ENCODE peak calls at places on chromosomes 6 and 20, in seven cellular contexts. D, L, N, Q, T, I and C are unnamed samples.
A peak's percentile ranks its signal among the peaks of the same experiment; 100 is the strongest.

GRCh38 chr6:165931675-165932074 is 236.0 kb downstream of the TBXT start:
- DNase-seq in D (no peak), L (no peak), N (no peak), Q (no peak), T (no peak), I (no peak), C (no peak)

GRCh38 chr20:58753929-58754551 is 61.4 kb downstream of the NPEPL1 start:
- DNase-seq in D (no peak), L (no peak), N (no peak), Q (no peak), T (no peak), I (no peak), C (no peak)

GRCh38 chr6:17381429-17382147 is 11.8 kb upstream of the CAP2 start:
- DNase-seq in D (peak; percentile 28), L (no peak), N (peak; percentile 83), Q (peak; percentile 51), T (no peak), I (no peak), C (no peak)

GRCh38 chr6:159376443-159377182 is 207.4 kb downstream of the FNDC1 start:
- DNase-seq in D (no peak), L (no peak), N (peak; percentile 49), Q (peak; percentile 18), T (no peak), I (no peak), C (no peak)

GRCh38 chr20:59005523-59006166 is 1.4 kb downstream of the CTSZ start:
- DNase-seq in D (no peak), L (no peak), N (no peak), Q (no peak), T (no peak), I (no peak), C (no peak)

GRCh38 chr6:157376241-157376640 is 4.7 kb upstream of the ZDHHC14 start:
- DNase-seq in D (no peak), L (no peak), N (no peak), Q (no peak), T (no peak), I (no peak), C (no peak)

GRCh38 chr6:116971959-116972358 is 94.9 kb downstream of the RFX6 start:
- DNase-seq in D (peak; percentile 39), L (no peak), N (peak; percentile 49), Q (peak; percentile 63), T (no peak), I (peak; percentile 49), C (peak; percentile 30)

GRCh38 chr20:22502731-22503191 is 81.6 kb downstream of the FOXA2 start:
- DNase-seq in D (no peak), L (no peak), N (no peak), Q (no peak), T (no peak), I (no peak), C (no peak)

GRCh38 chr6:24720131-24720603 is 1.2 kb upstream of the C6orf62 start:
- DNase-seq in D (peak; percentile 72), L (peak; percentile 81), N (peak; percentile 58), Q (peak; percentile 34), T (no peak), I (peak; percentile 88), C (no peak)

GRCh38 chr6:147043994-147044477 is 160.2 kb upstream of the STXBP5 start:
- DNase-seq in D (no peak), L (no peak), N (peak; percentile 15), Q (peak; percentile 60), T (no peak), I (no peak), C (no peak)

GRCh38 chr6:2976060-2976459 is 4.7 kb upstream of the SERPINB6 start:
- DNase-seq in D (no peak), L (no peak), N (no peak), Q (no peak), T (no peak), I (no peak), C (no peak)

GRCh38 chr20:15045246-15045645 is 707.8 kb upstream of the FLRT3 start:
- DNase-seq in D (no peak), L (no peak), N (peak; percentile 60), Q (peak; percentile 53), T (no peak), I (no peak), C (no peak)

GRCh38 chr6:54283877-54284860 is 24.1 kb upstream of the TINAG start:
- DNase-seq in D (peak; percentile 31), L (no peak), N (no peak), Q (peak; percentile 71), T (no peak), I (no peak), C (no peak)

GRCh38 chr6:127342296-127342945 is 988 bp downstream of the ECHDC1 start:
- DNase-seq in D (peak; percentile 12), L (no peak), N (peak; percentile 70), Q (no peak), T (no peak), I (no peak), C (no peak)

GRCh38 chr20:25289886-25290597 is 42.2 kb downstream of the PYGB start:
- DNase-seq in D (no peak), L (no peak), N (no peak), Q (no peak), T (no peak), I (no peak), C (no peak)

GRCh38 chr6:125670586-125670985 is 78.8 kb upstream of the HEY2 start:
- DNase-seq in D (peak; percentile 5), L (no peak), N (no peak), Q (no peak), T (no peak), I (no peak), C (no peak)

GRCh38 chr20:50292324-50293243 is 102.0 kb downstream of the CEBPB start:
- DNase-seq in D (peak; percentile 92), L (peak; percentile 96), N (peak; percentile 97), Q (peak; percentile 99), T (no peak), I (peak; percentile 89), C (no peak)

GRCh38 chr6:27415898-27416297 is 27.3 kb downstream of the ZNF391 start:
- DNase-seq in D (no peak), L (no peak), N (no peak), Q (peak; percentile 21), T (no peak), I (no peak), C (no peak)

GRCh38 chr6:85041376-85041775 is 277.0 kb upstream of the TBX18 start:
- DNase-seq in D (peak; percentile 23), L (no peak), N (no peak), Q (peak; percentile 21), T (no peak), I (no peak), C (no peak)

GRCh38 chr6:160173806-160174205 is 52.2 kb downstream of the SLC22A1 start:
- DNase-seq in D (no peak), L (no peak), N (no peak), Q (no peak), T (no peak), I (no peak), C (no peak)

GRCh38 chr20:36145877-36146707 is 8.4 kb upstream of the EPB41L1 start:
- DNase-seq in D (no peak), L (peak; percentile 82), N (no peak), Q (no peak), T (peak; percentile 87), I (no peak), C (no peak)

GRCh38 chr20:37994512-37994911 is 38.7 kb downstream of the TTI1 start:
- DNase-seq in D (peak; percentile 80), L (no peak), N (peak; percentile 41), Q (peak; percentile 75), T (peak; percentile 67), I (no peak), C (no peak)